ENCODE peak calls at places on chromosome 11, in six cellular contexts. X is DMS153, S is NCI-H2081 treated with DMSO at 0.1 percent for 48 hours, G is adipocyte, U is mesenteric fat pad, Q is omental fat pad. B is an unnamed sample.

GRCh38 chr11:75261474-75261847 is 20.9 kb downstream of the TPBGL start:
- DNase-seq in X (no peak), S (no peak), G (no peak), U (no peak), Q (no peak), B (no peak)

GRCh38 chr11:704799-705645 is 1.0 kb upstream of the EPS8L2 start:
- DNase-seq in X (peak; percentile 76), S (no peak), G (no peak), U (no peak), Q (no peak), B (no peak)

GRCh38 chr11:34977039-34977906 is 60.9 kb downstream of the PDHX start:
- DNase-seq in X (no peak), S (no peak), G (peak; percentile 76), U (no peak), Q (no peak), B (no peak)

GRCh38 chr11:11075515-11076171 is 217.8 kb upstream of the ZBED5 start:
- DNase-seq in X (no peak), S (no peak), G (no peak), U (no peak), Q (no peak), B (no peak)

GRCh38 chr11:1760351-1761109 is 3.2 kb downstream of the CTSD start:
- DNase-seq in X (no peak), S (no peak), G (no peak), U (no peak), Q (peak; percentile 74), B (no peak)

GRCh38 chr11:82842019-82842418 is 58.2 kb downstream of the PRCP start:
- DNase-seq in X (no peak), S (no peak), G (no peak), U (no peak), Q (no peak), B (no peak)

GRCh38 chr11:45266693-45267451 is 19.3 kb downstream of the SYT13 start:
- DNase-seq in X (no peak), S (no peak), G (no peak), U (no peak), Q (no peak), B (no peak)

GRCh38 chr11:43558056-43558455 is 122.5 kb upstream of the HSD17B12 start:
- DNase-seq in X (no peak), S (no peak), G (no peak), U (no peak), Q (no peak), B (no peak)

GRCh38 chr11:96134622-96135021 is 208.4 kb downstream of the MAML2 start:
- DNase-seq in X (no peak), S (no peak), G (peak; percentile 57), U (no peak), Q (no peak), B (no peak)

GRCh38 chr11:132205496-132205895 is 835.1 kb downstream of the NTM start:
- DNase-seq in X (no peak), S (no peak), G (no peak), U (no peak), Q (no peak), B (no peak)

GRCh38 chr11:8095831-8096522 is 15.0 kb downstream of the TUB start:
- DNase-seq in X (no peak), S (no peak), G (no peak), U (peak; percentile 35), Q (no peak), B (no peak)

GRCh38 chr11:125418396-125418795 is 77.7 kb downstream of the FEZ1 start:
- DNase-seq in X (no peak), S (no peak), G (no peak), U (no peak), Q (no peak), B (no peak)